ENCODE peak calls at places on chromosomes 4 and X, in five cellular contexts. C is IMR-90, Z is K562, K is SK-N-SH, T is A549. S is an unnamed sample.

GRCh38 chr4:140343303-140343702 is 30.1 kb upstream of the SCOC start:
- DNase-seq in T (peak; percentile 59), Z (no peak), C (no peak), K (no peak), S (no peak)

GRCh38 chrX:137263374-137263773 is 229.6 kb upstream of the GPR101 start:
- DNase-seq in C (no peak), Z (no peak), K (no peak), T (no peak), S (no peak)

GRCh38 chrX:136143714-136144113 is 3.6 kb upstream of the FHL1 start:
- DNase-seq in K (no peak), T (no peak), C (no peak), Z (no peak), S (no peak)

GRCh38 chrX:83260288-83260687 is 247.8 kb upstream of the POU3F4 start:
- DNase-seq in K (no peak), C (no peak), Z (no peak), T (no peak), S (no peak)

GRCh38 chrX:12961191-12961718 is 13.7 kb upstream of the TMSB4X start:
- DNase-seq in K (no peak), Z (no peak), T (no peak), C (no peak), S (no peak)

GRCh38 chrX:12494400-12495138 is 296.6 kb upstream of the PRPS2 start:
- DNase-seq in K (no peak), C (no peak), Z (no peak), T (no peak), S (no peak)

GRCh38 chrX:115047715-115048114 is 30.3 kb upstream of the IL13RA2 start:
- DNase-seq in T (no peak), C (no peak), Z (no peak), K (no peak), S (no peak)

GRCh38 chr4:153771058-153771457 is 11.2 kb upstream of the RNF175 start:
- DNase-seq in Z (no peak), T (no peak), K (no peak), C (no peak), S (no peak)

GRCh38 chrX:130393451-130394074 is 8.1 kb upstream of the GPR119 start:
- DNase-seq in Z (peak; percentile 57), K (peak; percentile 64), T (peak; percentile 60), C (peak; percentile 45), S (no peak)

GRCh38 chr4:81622028-81622427 is 150.3 kb upstream of the RASGEF1B start:
- DNase-seq in Z (no peak), T (no peak), C (no peak), K (no peak), S (no peak)

GRCh38 chr4:53855886-53856260 is 208.5 kb downstream of the CHIC2 start:
- DNase-seq in T (no peak), K (no peak), C (peak; percentile 91), Z (no peak), S (no peak)

GRCh38 chr4:174554329-174554728 is 32.0 kb upstream of the HPGD start:
- DNase-seq in C (no peak), K (no peak), T (no peak), Z (no peak), S (no peak)

GRCh38 chr4:38190717-38191178 is 230.6 kb downstream of the PTTG2 start:
- DNase-seq in C (peak; percentile 70), T (no peak), K (peak; percentile 36), Z (no peak), S (no peak)

GRCh38 chrX:112510629-112511028 is 169.1 kb downstream of the LHFPL1 start:
- DNase-seq in K (no peak), C (no peak), T (no peak), Z (no peak), S (no peak)

GRCh38 chr4:35124116-35124515 is 1120.2 kb downstream of the ARAP2 start:
- DNase-seq in K (no peak), Z (no peak), T (no peak), C (no peak), S (no peak)

GRCh38 chr4:148998719-148999118 is 556.5 kb upstream of the NR3C2 start:
- DNase-seq in C (peak; percentile 17), Z (peak; percentile 3), K (peak; percentile 1), T (peak; percentile 4), S (no peak)

GRCh38 chr4:186650401-186651180 is 73.1 kb downstream of the FAT1 start:
- DNase-seq in K (no peak), Z (no peak), T (no peak), C (no peak), S (no peak)

GRCh38 chr4:188145626-188146025 is 6.4 kb downstream of the TRIML1 start:
- DNase-seq in C (peak; percentile 21), T (no peak), K (no peak), Z (no peak), S (no peak)

GRCh38 chr4:3307891-3308575 is 15.2 kb downstream of the RGS12 start:
- DNase-seq in Z (no peak), C (no peak), T (no peak), K (no peak), S (no peak)

GRCh38 chrX:45070116-45071007 is 130.3 kb downstream of the DIPK2B start:
- DNase-seq in Z (peak; percentile 58), K (peak; percentile 36), T (peak; percentile 70), C (peak; percentile 67), S (peak; percentile 45)

GRCh38 chrX:47539860-47540259 is 21.1 kb upstream of the ARAF start:
- DNase-seq in K (no peak), Z (no peak), C (peak; percentile 32), T (no peak), S (no peak)

GRCh38 chrX:110418220-110418856 is 59.7 kb downstream of the RTL9 start:
- DNase-seq in T (peak; percentile 49), Z (peak; percentile 65), K (peak; percentile 22), C (peak; percentile 81), S (no peak)

GRCh38 chr4:119795986-119796578 is 167.5 kb upstream of the PDE5A start:
- DNase-seq in C (no peak), T (no peak), K (peak; percentile 8), Z (no peak), S (no peak)

GRCh38 chr4:1801286-1801958 is 8.3 kb downstream of the FGFR3 start:
- DNase-seq in C (no peak), K (no peak), T (no peak), Z (no peak), S (no peak)

GRCh38 chr4:3202836-3203820 is 45.8 kb upstream of the MSANTD1 start:
- DNase-seq in Z (no peak), K (no peak), C (no peak), T (no peak), S (no peak)

GRCh38 chr4:70706516-70706915 is 15.2 kb upstream of the RUFY3 start:
- DNase-seq in T (no peak), Z (peak; percentile 32), K (no peak), C (peak; percentile 16), S (no peak)

DNA sequence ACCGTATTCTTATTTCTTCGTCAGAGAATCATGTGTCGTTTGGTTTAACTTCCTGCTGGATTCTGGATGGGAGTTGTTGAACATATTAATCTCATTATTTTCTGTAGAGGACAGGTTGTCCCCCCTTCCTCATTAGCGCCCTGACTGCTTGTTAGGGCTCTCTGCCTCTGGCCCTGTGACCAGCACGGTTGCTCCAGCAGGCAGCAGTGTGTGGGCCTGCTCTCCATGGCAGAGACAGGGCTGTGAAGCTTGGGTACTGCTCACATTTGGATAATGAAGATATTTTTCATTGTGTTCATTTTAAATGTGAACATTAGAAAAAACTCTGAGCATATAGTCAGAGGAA is 102.7 kb downstream of the KLHL8 start:
- DNase-seq in T (no peak), C (no peak), K (no peak), Z (no peak), S (no peak)
- TF ChIP-seq RCOR1 in T (no peak), C (no peak), K (no peak), Z (no peak), S (no peak)

DNA sequence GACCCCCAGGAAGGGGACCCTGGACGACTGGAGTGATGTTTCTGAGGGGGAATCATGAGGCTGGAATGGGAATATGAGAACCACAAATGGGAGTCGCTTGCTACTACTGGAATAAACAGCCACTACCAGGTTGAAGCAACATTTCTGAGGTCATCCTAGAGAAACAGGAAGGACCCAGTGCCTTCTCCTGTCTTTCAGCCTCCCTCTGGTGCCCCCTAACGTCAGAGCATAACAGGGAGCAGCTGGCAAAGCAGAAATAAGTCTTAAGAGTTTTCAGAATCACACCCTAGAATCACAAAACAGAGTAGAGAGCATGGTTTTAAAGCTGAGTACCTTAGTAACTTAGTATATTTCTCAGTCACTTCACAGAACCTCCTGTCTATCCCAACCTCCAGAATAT is 347.8 kb upstream of the PITX2 start:
- DNase-seq in K (no peak), C (peak; percentile 45), Z (no peak), T (peak; percentile 51), S (no peak)
- TF ChIP-seq RCOR1 in K (no peak), C (no peak), Z (no peak), T (no peak), S (no peak)

GRCh38 chr4:156635046-156635445 is 336.6 kb downstream of the PDGFC start:
- DNase-seq in Z (no peak), C (no peak), T (no peak), K (no peak), S (no peak)

GRCh38 chr4:156634612-156635011 is 337.0 kb downstream of the PDGFC start:
- DNase-seq in Z (no peak), C (peak; percentile 21), T (no peak), K (no peak), S (no peak)

GRCh38 chr4:156636398-156636797 is 335.2 kb downstream of the PDGFC start:
- DNase-seq in K (no peak), T (no peak), C (no peak), Z (no peak), S (no peak)

GRCh38 chr4:156638332-156638731 is 333.3 kb downstream of the PDGFC start:
- DNase-seq in T (no peak), K (no peak), C (peak; percentile 53), Z (no peak), S (no peak)

GRCh38 chr4:156633846-156634245 is 337.8 kb downstream of the PDGFC start:
- DNase-seq in T (no peak), C (no peak), Z (no peak), K (no peak), S (no peak)
- TF ChIP-seq RCOR1 in T (no peak), C (no peak), Z (no peak), K (no peak), S (no peak)

GRCh38 chr4:26239796-26240195 is 81.0 kb upstream of the RBPJ start:
- DNase-seq in C (no peak), Z (no peak), K (no peak), T (no peak), S (no peak)
- TF ChIP-seq RCOR1 in C (no peak), Z (no peak), K (no peak), T (no peak), S (no peak)

DNA sequence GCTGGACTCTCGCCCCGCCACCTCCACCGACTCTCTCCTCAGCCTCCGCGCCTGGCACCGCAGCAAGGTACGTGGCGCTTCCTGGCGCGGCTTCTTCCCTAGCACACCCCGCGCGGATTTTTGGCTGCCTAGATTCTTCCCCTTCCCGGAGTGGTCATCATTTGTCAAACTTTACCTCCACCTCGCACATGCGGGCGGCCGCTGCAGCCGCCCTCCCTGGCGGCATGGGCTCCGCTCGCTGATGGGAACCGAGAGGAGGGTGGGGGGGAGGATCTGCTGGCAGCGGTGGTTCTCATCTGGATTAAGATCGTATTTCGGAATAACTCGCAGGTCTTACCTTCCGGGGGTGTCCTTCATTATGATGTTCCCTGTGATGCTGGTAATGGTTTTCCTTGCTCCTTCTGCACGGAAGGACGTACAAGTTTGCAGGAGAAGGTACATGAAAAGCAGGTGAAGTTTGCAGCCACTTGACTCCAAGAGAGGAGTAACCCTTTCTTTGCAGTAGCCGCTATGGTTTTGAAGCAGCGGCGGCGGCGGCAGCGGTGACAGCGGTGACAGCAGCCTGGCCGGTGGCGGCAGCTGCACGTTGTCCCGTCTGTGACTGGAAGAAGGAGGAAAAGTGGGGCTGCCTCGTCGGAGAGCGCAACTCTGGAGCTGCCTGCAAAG is 2183.9 kb upstream of the TENM3 start:
- DNase-seq in Z (peak; percentile 1), C (no peak), K (peak; percentile 31), T (no peak), S (no peak)
- TF ChIP-seq RCOR1 in Z (no peak), C (no peak), K (no peak), T (no peak), S (no peak)